ENCODE peak calls at places on chromosome 17, in seven cellular contexts. C, Q, U, E, I, M and S are unnamed samples.

GRCh38 chr17:524570-524969 is 172.0 kb upstream of the RPH3AL start:
- DNase-seq in C (no peak), Q (no peak), U (no peak), E (no peak), I (no peak), M (no peak), S (no peak)

GRCh38 chr17:4908301-4908700 is 5.4 kb upstream of the CHRNE start:
- DNase-seq in C (no peak), Q (peak; percentile 39), U (no peak), E (no peak), I (no peak), M (no peak), S (no peak)

GRCh38 chr17:13735444-13735843 is 133.7 kb upstream of the HS3ST3A1 start:
- DNase-seq in C (no peak), Q (no peak), U (no peak), E (no peak), I (no peak), M (no peak), S (no peak)

GRCh38 chr17:28076138-28076537 is 33.7 kb downstream of the NLK start:
- DNase-seq in C (no peak), Q (no peak), U (peak; percentile 5), E (no peak), I (no peak), M (no peak), S (no peak)

GRCh38 chr17:31842416-31843381 is 16.3 kb downstream of the COPRS start:
- DNase-seq in C (peak; percentile 75), Q (peak; percentile 74), U (peak; percentile 53), E (peak; percentile 52), I (peak; percentile 81), M (peak; percentile 21), S (no peak)

GRCh38 chr17:56141046-56141839 is 12.0 kb upstream of the ANKFN1 start:
- DNase-seq in C (no peak), Q (no peak), U (no peak), E (no peak), I (no peak), M (no peak), S (no peak)

GRCh38 chr17:72254808-72255449 is 134.1 kb downstream of the SOX9 start:
- DNase-seq in C (no peak), Q (no peak), U (no peak), E (no peak), I (no peak), M (no peak), S (no peak)

GRCh38 chr17:80720624-80721577 is 176.3 kb downstream of the RPTOR start:
- DNase-seq in C (no peak), Q (peak; percentile 76), U (peak; percentile 52), E (peak; percentile 45), I (no peak), M (peak; percentile 55), S (no peak)

GRCh38 chr17:39579318-39580081 is 28.2 kb downstream of the NEUROD2 start:
- DNase-seq in C (peak; percentile 23), Q (no peak), U (no peak), E (no peak), I (no peak), M (no peak), S (no peak)

GRCh38 chr17:65177901-65178300 is 40.7 kb downstream of the RGS9 start:
- DNase-seq in C (no peak), Q (no peak), U (no peak), E (no peak), I (no peak), M (no peak), S (no peak)

GRCh38 chr17:45222273-45222993 is 748 bp downstream of the FMNL1 start:
- DNase-seq in C (no peak), Q (peak; percentile 72), U (peak; percentile 47), E (no peak), I (peak; percentile 57), M (no peak), S (no peak)

GRCh38 chr17:49162866-49163265 is 30.3 kb downstream of the B4GALNT2 start:
- DNase-seq in C (no peak), Q (no peak), U (no peak), E (no peak), I (no peak), M (no peak), S (no peak)

GRCh38 chr17:81712468-81713003 is 452 bp downstream of the SLC25A10 start:
- DNase-seq in C (no peak), Q (peak; percentile 47), U (no peak), E (no peak), I (no peak), M (no peak), S (no peak)

GRCh38 chr17:64331946-64332493 is 58.6 kb downstream of the PECAM1 start:
- DNase-seq in C (peak; percentile 58), Q (no peak), U (no peak), E (no peak), I (no peak), M (no peak), S (no peak)

GRCh38 chr17:45149669-45150603 is 1.7 kb downstream of the HEXIM1 start:
- DNase-seq in C (peak; percentile 80), Q (peak; percentile 60), U (peak; percentile 32), E (no peak), I (no peak), M (no peak), S (no peak)

GRCh38 chr17:38703742-38704644 is 1.1 kb upstream of the MLLT6 start:
- DNase-seq in C (peak; percentile 80), Q (peak; percentile 93), U (peak; percentile 55), E (peak; percentile 78), I (peak; percentile 78), M (peak; percentile 87), S (no peak)

GRCh38 chr17:76956846-76957540 is 88.8 kb downstream of the MGAT5B start:
- DNase-seq in C (no peak), Q (no peak), U (no peak), E (no peak), I (peak; percentile 68), M (no peak), S (no peak)

GRCh38 chr17:1995321-1996242 is 29.6 kb downstream of the RTN4RL1 start:
- DNase-seq in C (no peak), Q (no peak), U (no peak), E (no peak), I (no peak), M (no peak), S (no peak)

GRCh38 chr17:42950044-42950783 is 14.0 kb downstream of the AARSD1 start:
- DNase-seq in C (no peak), Q (no peak), U (no peak), E (no peak), I (no peak), M (no peak), S (no peak)

GRCh38 chr17:69523252-69523861 is 108.9 kb downstream of the MAP2K6 start:
- DNase-seq in C (no peak), Q (peak; percentile 6), U (no peak), E (no peak), I (peak; percentile 27), M (no peak), S (peak; percentile 55)

GRCh38 chr17:77319211-77320031 is 178.7 kb downstream of the SEC14L1 start:
- DNase-seq in C (peak; percentile 88), Q (peak; percentile 76), U (peak; percentile 40), E (peak; percentile 27), I (peak; percentile 45), M (no peak), S (no peak)

GRCh38 chr17:14214271-14214670 is 22.4 kb downstream of the CDRT15 start:
- DNase-seq in C (no peak), Q (no peak), U (no peak), E (no peak), I (no peak), M (no peak), S (no peak)

GRCh38 chr17:63984651-63985386 is 12.1 kb upstream of the SCN4A start:
- DNase-seq in C (peak; percentile 60), Q (peak; percentile 64), U (peak; percentile 70), E (peak; percentile 53), I (no peak), M (peak; percentile 49), S (no peak)

GRCh38 chr17:21823643-21824042 is 131.3 kb downstream of the KCNJ18 start:
- DNase-seq in C (no peak), Q (no peak), U (no peak), E (no peak), I (no peak), M (no peak), S (no peak)

GRCh38 chr17:3602499-3602898 is 6.7 kb downstream of the TRPV1 start:
- DNase-seq in C (no peak), Q (peak; percentile 48), U (no peak), E (no peak), I (peak; percentile 64), M (no peak), S (no peak)

GRCh38 chr17:72699566-72699965 is 392.9 kb downstream of the SLC39A11 start:
- DNase-seq in C (no peak), Q (no peak), U (no peak), E (no peak), I (no peak), M (no peak), S (no peak)

GRCh38 chr17:38357488-38358123 is 6.0 kb downstream of the SOCS7 start:
- DNase-seq in C (no peak), Q (no peak), U (no peak), E (no peak), I (no peak), M (no peak), S (no peak)

GRCh38 chr17:14057591-14057990 is 11.7 kb upstream of the COX10 start:
- DNase-seq in C (no peak), Q (no peak), U (no peak), E (no peak), I (no peak), M (no peak), S (no peak)

GRCh38 chr17:3744032-3744431 is 20.3 kb downstream of the HASPIN start:
- DNase-seq in C (no peak), Q (no peak), U (no peak), E (no peak), I (no peak), M (no peak), S (no peak)

GRCh38 chr17:77507116-77507885 is 366.5 kb downstream of the SEC14L1 start:
- DNase-seq in C (peak; percentile 9), Q (no peak), U (no peak), E (no peak), I (no peak), M (no peak), S (no peak)

GRCh38 chr17:75909051-75909811 is 4.5 kb upstream of the MRPL38 start:
- DNase-seq in C (no peak), Q (no peak), U (no peak), E (no peak), I (no peak), M (no peak), S (no peak)

GRCh38 chr17:81114694-81115093 is 50.6 kb upstream of the PVALEF start:
- DNase-seq in C (no peak), Q (no peak), U (no peak), E (no peak), I (no peak), M (no peak), S (no peak)

GRCh38 chr17:14356043-14356637 is 55.3 kb downstream of the HS3ST3B1 start:
- DNase-seq in C (no peak), Q (no peak), U (no peak), E (no peak), I (no peak), M (no peak), S (no peak)

GRCh38 chr17:56176101-56176500 is 22.8 kb downstream of the ANKFN1 start:
- DNase-seq in C (no peak), Q (no peak), U (no peak), E (no peak), I (no peak), M (no peak), S (no peak)

GRCh38 chr17:54324813-54325212 is 502.1 kb downstream of the KIF2B start:
- DNase-seq in C (no peak), Q (no peak), U (no peak), E (no peak), I (no peak), M (no peak), S (no peak)